ENCODE peak calls at places on chromosomes 3 and 15, in four cellular contexts. M is heart left ventricle, J is spleen, G is GM12865. O is an unnamed sample.

GRCh38 chr15:52324109-52324508 is 28.5 kb upstream of the MYO5C start:
- DNase-seq in G (no peak), M (no peak), J (no peak), O (no peak)

GRCh38 chr15:75750261-75751050 is 37.8 kb upstream of the CSPG4 start:
- DNase-seq in M (no peak), G (no peak), J (no peak), O (no peak)

GRCh38 chr3:109050591-109051167 is 67.3 kb downstream of the MORC1 start:
- DNase-seq in M (no peak), G (peak), J (no peak), O (peak)

GRCh38 chr15:52103217-52104207 is 9.1 kb downstream of the BCL2L10 start:
- DNase-seq in M (no peak), G (peak), J (no peak), O (peak)

GRCh38 chr15:70093481-70094309 is 4.0 kb downstream of the TLE3 start:
- DNase-seq in M (no peak), G (peak), J (peak), O (peak)

GRCh38 chr15:56760186-56760585 is 26.9 kb upstream of the ZNF280D start:
- DNase-seq in J (no peak), M (no peak), G (no peak), O (no peak)

GRCh38 chr15:100716456-100717085 is 114.2 kb downstream of the ASB7 start:
- DNase-seq in M (no peak), J (peak), G (no peak), O (no peak)

GRCh38 chr3:161770532-161771386 is 274.2 kb downstream of the OTOL1 start:
- DNase-seq in G (peak), M (no peak), J (no peak), O (peak)

GRCh38 chr3:52056521-52056967 is at the start of gene DUSP7:
- DNase-seq in G (peak), M (peak), J (peak), O (peak)

GRCh38 chr15:36469567-36469966 is 109.9 kb upstream of the CDIN1 start:
- DNase-seq in J (no peak), M (no peak), G (no peak), O (no peak)

GRCh38 chr3:88480822-88481221 is 331.1 kb downstream of the C3orf38 start:
- DNase-seq in M (no peak), G (no peak), J (no peak), O (no peak)

GRCh38 chr3:190385835-190386688 is 1.9 kb upstream of the CLDN16 start:
- DNase-seq in J (no peak), G (no peak), M (no peak), O (no peak)

GRCh38 chr3:157865449-157865862 is 240.8 kb downstream of the SHOX2 start:
- DNase-seq in J (peak), G (peak), M (peak), O (peak)

GRCh38 chr15:51382787-51383186 is 41.3 kb downstream of the GLDN start:
- DNase-seq in G (peak), M (no peak), J (no peak), O (peak)

GRCh38 chr15:84834227-84834955 is 17.2 kb downstream of the ALPK3 start:
- DNase-seq in J (peak), G (no peak), M (no peak), O (no peak)

GRCh38 chr3:149579838-149580542 is 77.8 kb downstream of the WWTR1 start:
- DNase-seq in J (no peak), M (no peak), G (peak), O (no peak)

GRCh38 chr3:66723231-66723630 is 222.4 kb upstream of the LRIG1 start:
- DNase-seq in J (no peak), M (no peak), G (no peak), O (no peak)

GRCh38 chr3:50371133-50371670 is 11.9 kb upstream of the TMEM115 start:
- DNase-seq in J (no peak), M (no peak), G (peak), O (no peak)

GRCh38 chr3:50370594-50370993 is 11.3 kb upstream of the TMEM115 start:
- DNase-seq in M (no peak), J (no peak), G (no peak), O (no peak)

GRCh38 chr3:50373146-50373864 is 14.0 kb upstream of the TMEM115 start:
- DNase-seq in M (no peak), J (no peak), G (no peak), O (no peak)

GRCh38 chr3:50373865-50374188 is 14.5 kb upstream of the TMEM115 start:
- DNase-seq in M (no peak), G (no peak), J (no peak), O (no peak)

DNA sequence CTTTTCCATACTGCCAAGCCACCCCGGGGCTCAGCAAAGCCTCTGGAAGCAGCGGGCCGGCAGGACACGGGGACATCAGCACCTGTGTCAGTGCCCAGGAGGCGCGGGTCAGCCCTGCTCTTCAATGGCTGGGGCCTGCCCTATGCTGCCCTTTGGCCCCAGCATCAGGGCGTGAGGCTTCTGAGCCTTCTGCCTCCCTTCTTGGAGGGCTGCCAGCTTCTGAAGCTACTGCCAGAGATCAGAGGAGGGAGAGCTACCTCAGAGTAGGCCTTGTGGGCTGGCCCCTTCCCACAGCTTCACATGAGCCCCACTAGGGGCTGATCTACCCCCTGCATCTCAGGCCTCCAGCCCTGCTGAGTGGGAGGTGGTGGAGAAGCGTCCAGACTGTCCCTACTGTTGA is 13.0 kb upstream of the TMEM115 start:
- DNase-seq in J (no peak), M (no peak), G (no peak), O (no peak)
- TF ChIP-seq CTCF in J (no peak), M (no peak), G (no peak), O (no peak)

DNA sequence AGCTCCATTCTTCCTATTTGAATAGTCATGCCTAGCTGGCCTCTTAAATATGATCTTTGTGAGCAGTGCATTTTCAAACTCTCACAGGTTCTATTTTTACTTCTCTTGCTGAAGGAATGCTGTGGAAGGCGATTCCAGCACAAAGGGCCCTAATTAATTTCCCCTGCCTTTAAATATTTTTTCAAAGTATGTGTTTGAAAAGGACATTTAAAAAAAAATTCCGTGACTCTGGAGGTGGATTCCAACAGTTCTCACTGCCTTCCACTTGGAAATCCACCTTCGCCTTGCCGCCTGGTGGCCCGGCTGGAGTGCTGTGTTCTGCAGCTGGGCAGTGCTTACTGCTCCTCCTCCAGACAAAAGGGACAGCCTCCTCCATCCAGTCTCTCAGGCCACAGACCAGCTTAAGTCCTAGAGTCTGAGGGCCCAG is 61.5 kb upstream of the CORO2B start:
- DNase-seq in J (no peak), G (no peak), M (peak), O (no peak)
- TF ChIP-seq CTCF in J (no peak), G (no peak), M (peak), O (no peak)

GRCh38 chr3:186255703-186256331 is 106.2 kb downstream of the DGKG start:
- DNase-seq in J (peak), G (peak), M (no peak), O (peak)
- TF ChIP-seq CTCF in J (peak), G (peak), M (no peak), O (peak)

DNA sequence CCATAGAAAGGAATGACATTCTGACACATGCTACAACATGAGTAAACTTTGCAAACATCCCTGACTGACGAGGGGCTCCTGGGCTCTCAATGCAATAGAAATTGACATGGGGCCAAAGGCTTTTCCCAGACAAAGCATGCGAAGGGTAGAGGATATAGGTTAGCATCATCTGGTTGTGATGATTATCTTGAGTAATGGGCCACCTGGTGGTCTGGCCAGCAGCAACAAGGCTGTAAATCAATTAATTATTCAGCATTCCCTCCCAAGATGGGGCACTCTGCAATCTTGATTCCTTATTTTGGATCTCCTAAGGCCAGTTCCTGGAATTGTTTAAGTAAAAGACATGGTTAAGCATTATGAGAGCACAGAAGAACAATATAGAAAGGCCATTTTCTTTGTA is 99.2 kb downstream of the AGBL1 start:
- DNase-seq in G (no peak), J (no peak), M (no peak), O (no peak)
- TF ChIP-seq CTCF in G (no peak), J (no peak), M (no peak), O (no peak)

GRCh38 chr15:94154255-94154654 is 77.1 kb upstream of the MCTP2 start:
- DNase-seq in J (no peak), M (no peak), G (no peak), O (no peak)
- TF ChIP-seq CTCF in J (no peak), M (no peak), G (no peak), O (no peak)

GRCh38 chr15:74123131-74123429 is 7.3 kb upstream of the ISLR2 start:
- DNase-seq in J (peak), M (no peak), G (no peak), O (no peak)
- TF ChIP-seq CTCF in J (no peak), M (no peak), G (no peak), O (no peak)

GRCh38 chr3:197599089-197599765 is 43.5 kb upstream of the BDH1 start:
- DNase-seq in J (peak), M (peak), G (peak), O (peak)
- TF ChIP-seq CTCF in J (peak), M (peak), G (peak), O (peak)